ENCODE peak calls at places on chromosomes 5 and 9, in seven cellular contexts. One of them, this sample, is unnamed.

GRCh38 chr5:107980923-107981748 is 310.4 kb upstream of the EFNA5 start:
- DNase-seq in IMR-90: peak; percentile 63
- DNase-seq in H9: no peak
- DNase-seq in mesendoderm: no peak
- DNase-seq in neuronal stem cell: no peak
- DNase-seq in H1: no peak
- DNase-seq in trophoblast cell: no peak
- DNase-seq in this sample: peak; percentile 77

GRCh38 chr9:85040806-85041575 is 371.5 kb downstream of the NTRK2 start:
- DNase-seq in IMR-90: no peak
- DNase-seq in H9: no peak
- DNase-seq in mesendoderm: no peak
- DNase-seq in neuronal stem cell: no peak
- DNase-seq in H1: no peak
- DNase-seq in trophoblast cell: no peak
- DNase-seq in this sample: no peak

GRCh38 chr9:26524225-26524624 is 368.4 kb downstream of the CAAP1 start:
- DNase-seq in IMR-90: no peak
- DNase-seq in H9: no peak
- DNase-seq in mesendoderm: no peak
- DNase-seq in neuronal stem cell: no peak
- DNase-seq in H1: no peak
- DNase-seq in trophoblast cell: no peak
- DNase-seq in this sample: no peak

GRCh38 chr5:65041296-65042158 is 272.8 kb downstream of the CWC27 start:
- DNase-seq in IMR-90: peak; percentile 61
- DNase-seq in H9: no peak
- DNase-seq in mesendoderm: no peak
- DNase-seq in neuronal stem cell: no peak
- DNase-seq in H1: no peak
- DNase-seq in trophoblast cell: peak; percentile 72
- DNase-seq in this sample: no peak

GRCh38 chr5:58077966-58078365 is 381.9 kb downstream of the PLK2 start:
- DNase-seq in IMR-90: no peak
- DNase-seq in H9: no peak
- DNase-seq in mesendoderm: no peak
- DNase-seq in neuronal stem cell: no peak
- DNase-seq in H1: no peak
- DNase-seq in trophoblast cell: no peak
- DNase-seq in this sample: no peak

GRCh38 chr5:56402273-56403223 is 169.4 kb upstream of the ANKRD55 start:
- DNase-seq in IMR-90: no peak
- DNase-seq in H9: no peak
- DNase-seq in mesendoderm: peak; percentile 52
- DNase-seq in neuronal stem cell: no peak
- DNase-seq in H1: no peak
- DNase-seq in trophoblast cell: no peak
- DNase-seq in this sample: no peak

GRCh38 chr5:180785794-180786221 is 16.8 kb downstream of the MGAT1 start:
- DNase-seq in IMR-90: peak; percentile 64
- DNase-seq in H9: peak; percentile 88
- DNase-seq in mesendoderm: peak; percentile 94
- DNase-seq in neuronal stem cell: peak; percentile 62
- DNase-seq in H1: peak; percentile 85
- DNase-seq in trophoblast cell: peak; percentile 94
- DNase-seq in this sample: peak; percentile 31

GRCh38 chr5:111017731-111018130 is 53.8 kb upstream of the TSLP start:
- DNase-seq in IMR-90: peak; percentile 63
- DNase-seq in H9: no peak
- DNase-seq in mesendoderm: no peak
- DNase-seq in neuronal stem cell: no peak
- DNase-seq in H1: no peak
- DNase-seq in trophoblast cell: no peak
- DNase-seq in this sample: no peak

GRCh38 chr5:36945687-36946086 is 69.1 kb downstream of the NIPBL start:
- DNase-seq in IMR-90: no peak
- DNase-seq in H9: no peak
- DNase-seq in mesendoderm: no peak
- DNase-seq in neuronal stem cell: no peak
- DNase-seq in H1: no peak
- DNase-seq in trophoblast cell: no peak
- DNase-seq in this sample: no peak

GRCh38 chr5:175464414-175465233 is 13.7 kb upstream of the SFXN1 start:
- DNase-seq in IMR-90: peak; percentile 36
- DNase-seq in H9: peak; percentile 75
- DNase-seq in mesendoderm: peak; percentile 80
- DNase-seq in neuronal stem cell: no peak
- DNase-seq in H1: peak; percentile 87
- DNase-seq in trophoblast cell: peak; percentile 78
- DNase-seq in this sample: peak; percentile 52
- H2BK120ac ChIP-seq in IMR-90: no peak overlapping the region
- H2BK120ac ChIP-seq in H9: no peak overlapping the region
- H2BK120ac ChIP-seq in mesendoderm: no peak overlapping the region
- H2BK120ac ChIP-seq in neuronal stem cell: no peak overlapping the region
- H2BK120ac ChIP-seq in H1: no peak overlapping the region
- H2BK120ac ChIP-seq in trophoblast cell: no peak overlapping the region
- H2BK120ac ChIP-seq in this sample: no peak overlapping the region

DNA sequence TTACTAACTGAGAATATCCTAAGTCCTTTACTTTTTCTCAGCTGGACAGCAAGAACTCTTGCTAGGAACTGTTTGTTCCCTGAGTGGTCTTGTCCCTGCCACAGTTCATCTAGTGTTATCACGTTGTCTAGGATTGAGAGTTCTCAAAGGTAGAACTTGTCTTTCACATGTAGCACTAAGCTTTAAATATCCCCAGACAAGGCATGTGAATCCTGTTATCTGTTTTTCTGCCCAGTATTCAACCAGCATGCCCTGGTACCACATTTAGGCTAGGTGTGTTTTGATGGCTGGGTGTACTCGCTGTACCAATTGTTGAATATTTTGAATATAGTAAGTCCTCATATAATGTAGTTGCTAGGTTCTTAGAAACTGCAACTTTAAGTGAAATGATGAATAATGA is 27.9 kb upstream of the PDZD2 start:
- DNase-seq in IMR-90: no peak
- DNase-seq in H9: no peak
- DNase-seq in mesendoderm: no peak
- DNase-seq in neuronal stem cell: no peak
- DNase-seq in H1: no peak
- DNase-seq in trophoblast cell: no peak
- DNase-seq in this sample: no peak
- H3K27ac ChIP-seq in IMR-90: no peak overlapping the region
- H3K27ac ChIP-seq in H9: no peak overlapping the region
- H3K27ac ChIP-seq in mesendoderm: no peak overlapping the region
- H3K27ac ChIP-seq in neuronal stem cell: no peak overlapping the region
- H3K27ac ChIP-seq in H1: no peak overlapping the region
- H3K27ac ChIP-seq in trophoblast cell: no peak overlapping the region
- H3K27ac ChIP-seq in this sample: no peak overlapping the region

GRCh38 chr5:6343951-6344596 is 34.3 kb downstream of the MED10 start:
- DNase-seq in IMR-90: no peak
- DNase-seq in H9: no peak
- DNase-seq in mesendoderm: no peak
- DNase-seq in neuronal stem cell: no peak
- DNase-seq in H1: no peak
- DNase-seq in trophoblast cell: peak; percentile 4
- DNase-seq in this sample: no peak

GRCh38 chr5:6349387-6349786 is 29.0 kb downstream of the MED10 start:
- DNase-seq in IMR-90: no peak
- DNase-seq in H9: no peak
- DNase-seq in mesendoderm: no peak
- DNase-seq in neuronal stem cell: no peak
- DNase-seq in H1: no peak
- DNase-seq in trophoblast cell: no peak
- DNase-seq in this sample: no peak

GRCh38 chr5:6348476-6349000 is 29.8 kb downstream of the MED10 start:
- DNase-seq in IMR-90: no peak
- DNase-seq in H9: no peak
- DNase-seq in mesendoderm: no peak
- DNase-seq in neuronal stem cell: no peak
- DNase-seq in H1: no peak
- DNase-seq in trophoblast cell: no peak
- DNase-seq in this sample: no peak

GRCh38 chr5:6347673-6348072 is 30.7 kb downstream of the MED10 start:
- DNase-seq in IMR-90: no peak
- DNase-seq in H9: no peak
- DNase-seq in mesendoderm: no peak
- DNase-seq in neuronal stem cell: no peak
- DNase-seq in H1: no peak
- DNase-seq in trophoblast cell: no peak
- DNase-seq in this sample: no peak

DNA sequence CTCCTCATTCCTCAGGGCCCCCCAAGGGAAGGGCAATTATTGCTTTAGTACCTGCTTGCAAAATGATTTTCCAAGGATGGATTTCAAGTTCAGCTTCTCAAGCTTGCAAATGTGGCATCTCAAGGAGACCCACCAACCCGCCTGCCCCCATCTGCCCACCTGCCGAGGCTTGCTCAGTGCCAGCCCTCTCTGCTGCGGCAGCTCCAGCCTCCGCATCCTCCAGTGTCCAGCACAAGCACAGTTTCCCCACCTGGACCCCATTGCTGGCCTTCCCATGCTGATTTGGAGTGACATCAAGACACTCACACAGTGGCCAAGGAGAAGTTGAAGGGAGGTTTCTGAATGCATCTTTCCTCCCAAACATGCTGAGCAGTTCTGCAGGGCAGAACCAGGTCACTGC is 31.2 kb downstream of the MED10 start:
- DNase-seq in IMR-90: no peak
- DNase-seq in H9: no peak
- DNase-seq in mesendoderm: no peak
- DNase-seq in neuronal stem cell: no peak
- DNase-seq in H1: no peak
- DNase-seq in trophoblast cell: no peak
- DNase-seq in this sample: no peak
- H2BK120ac ChIP-seq in IMR-90: no peak overlapping the region
- H2BK120ac ChIP-seq in H9: no peak overlapping the region
- H2BK120ac ChIP-seq in mesendoderm: no peak overlapping the region
- H2BK120ac ChIP-seq in neuronal stem cell: no peak overlapping the region
- H2BK120ac ChIP-seq in H1: no peak overlapping the region
- H2BK120ac ChIP-seq in trophoblast cell: no peak overlapping the region
- H2BK120ac ChIP-seq in this sample: no peak overlapping the region

GRCh38 chr9:127562841-127563523 is 49.1 kb upstream of the STXBP1 start:
- DNase-seq in IMR-90: peak; percentile 87
- DNase-seq in H9: no peak
- DNase-seq in mesendoderm: no peak
- DNase-seq in neuronal stem cell: no peak
- DNase-seq in H1: no peak
- DNase-seq in trophoblast cell: peak; percentile 81
- DNase-seq in this sample: peak; percentile 97

GRCh38 chr9:127559247-127559680 is 52.8 kb upstream of the STXBP1 start:
- DNase-seq in IMR-90: no peak
- DNase-seq in H9: no peak
- DNase-seq in mesendoderm: no peak
- DNase-seq in neuronal stem cell: no peak
- DNase-seq in H1: no peak
- DNase-seq in trophoblast cell: no peak
- DNase-seq in this sample: no peak

GRCh38 chr9:127563579-127563978 is 48.5 kb upstream of the STXBP1 start:
- DNase-seq in IMR-90: no peak
- DNase-seq in H9: no peak
- DNase-seq in mesendoderm: no peak
- DNase-seq in neuronal stem cell: no peak
- DNase-seq in H1: no peak
- DNase-seq in trophoblast cell: peak; percentile 81
- DNase-seq in this sample: no peak

GRCh38 chr9:127562271-127562780 is 49.8 kb upstream of the STXBP1 start:
- DNase-seq in IMR-90: no peak
- DNase-seq in H9: no peak
- DNase-seq in mesendoderm: no peak
- DNase-seq in neuronal stem cell: no peak
- DNase-seq in H1: no peak
- DNase-seq in trophoblast cell: no peak
- DNase-seq in this sample: no peak

GRCh38 chr9:127561491-127562270 is 50.4 kb upstream of the STXBP1 start:
- DNase-seq in IMR-90: peak; percentile 99
- DNase-seq in H9: peak; percentile 79
- DNase-seq in mesendoderm: peak; percentile 96
- DNase-seq in neuronal stem cell: no peak
- DNase-seq in H1: no peak
- DNase-seq in trophoblast cell: peak; percentile 98
- DNase-seq in this sample: peak; percentile 100
- H3K27ac ChIP-seq in IMR-90: peak overlapping the region; percentile 89
- H3K27ac ChIP-seq in H9: no peak overlapping the region
- H3K27ac ChIP-seq in mesendoderm: peak overlapping the region; percentile 65
- H3K27ac ChIP-seq in neuronal stem cell: no peak overlapping the region
- H3K27ac ChIP-seq in H1: no peak overlapping the region
- H3K27ac ChIP-seq in trophoblast cell: peak overlapping the region; percentile 87
- H3K27ac ChIP-seq in this sample: peak overlapping the region; percentile 92

GRCh38 chr9:108377382-108377781 is 478.4 kb downstream of the ACTL7B start:
- DNase-seq in IMR-90: no peak
- DNase-seq in H9: no peak
- DNase-seq in mesendoderm: peak; percentile 24
- DNase-seq in neuronal stem cell: no peak
- DNase-seq in H1: no peak
- DNase-seq in trophoblast cell: peak; percentile 92
- DNase-seq in this sample: no peak

GRCh38 chr9:108377881-108378280 is 477.9 kb downstream of the ACTL7B start:
- DNase-seq in IMR-90: no peak
- DNase-seq in H9: no peak
- DNase-seq in mesendoderm: no peak
- DNase-seq in neuronal stem cell: no peak
- DNase-seq in H1: no peak
- DNase-seq in trophoblast cell: peak; percentile 84
- DNase-seq in this sample: no peak

DNA sequence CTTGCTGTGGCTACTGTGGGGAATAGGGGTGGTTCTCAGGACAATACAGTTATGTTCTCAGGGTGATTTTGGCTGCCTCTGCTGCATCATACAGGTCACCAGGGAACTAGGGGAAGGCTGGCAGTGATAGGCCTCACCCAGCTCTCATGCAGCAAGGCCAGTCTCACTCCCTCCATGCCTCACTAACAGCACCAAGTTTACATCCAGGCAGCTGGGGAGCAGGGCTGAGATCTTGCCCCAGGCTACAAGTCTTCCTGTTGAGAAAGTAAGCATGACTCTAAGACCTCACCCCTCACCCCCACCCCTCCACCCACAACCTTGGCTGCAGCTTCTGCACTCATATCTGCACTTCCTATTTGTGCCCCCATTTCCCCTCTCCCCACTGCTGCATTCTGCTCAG is 481.2 kb downstream of the ACTL7B start:
- DNase-seq in IMR-90: no peak
- DNase-seq in H9: no peak
- DNase-seq in mesendoderm: peak; percentile 42
- DNase-seq in neuronal stem cell: no peak
- DNase-seq in H1: no peak
- DNase-seq in trophoblast cell: no peak
- DNase-seq in this sample: peak; percentile 11
- H2BK120ac ChIP-seq in IMR-90: no peak overlapping the region
- H2BK120ac ChIP-seq in H9: no peak overlapping the region
- H2BK120ac ChIP-seq in mesendoderm: no peak overlapping the region
- H2BK120ac ChIP-seq in neuronal stem cell: no peak overlapping the region
- H2BK120ac ChIP-seq in H1: no peak overlapping the region
- H2BK120ac ChIP-seq in trophoblast cell: no peak overlapping the region
- H2BK120ac ChIP-seq in this sample: no peak overlapping the region

This sample was measured in mesenchymal stem cell.